ENCODE peak calls at places on chromosomes 6 and 20, in seven cellular contexts. One of them, this sample, is unnamed.

GRCh38 chr20:10665027-10665561 is 8.7 kb downstream of the JAG1 start:
- DNase-seq in upper lobe of right lung: no peak
- DNase-seq in IMR-90: peak
- DNase-seq in H9: peak
- DNase-seq in fibroblast of lung: no peak
- DNase-seq in Panc1: no peak
- DNase-seq in choroid plexus epithelial cell: peak
- DNase-seq in this sample: no peak

GRCh38 chr6:155324993-155325392 is 10.7 kb upstream of the TFB1M start:
- DNase-seq in IMR-90: no peak
- DNase-seq in Panc1: no peak
- DNase-seq in fibroblast of lung: no peak
- DNase-seq in upper lobe of right lung: no peak
- DNase-seq in choroid plexus epithelial cell: no peak
- DNase-seq in H9: no peak
- DNase-seq in this sample: no peak

GRCh38 chr20:13839421-13840092 is 54.7 kb downstream of the NDUFAF5 start:
- DNase-seq in fibroblast of lung: peak
- DNase-seq in IMR-90: peak
- DNase-seq in upper lobe of right lung: no peak
- DNase-seq in choroid plexus epithelial cell: peak
- DNase-seq in Panc1: no peak
- DNase-seq in H9: no peak
- DNase-seq in this sample: no peak

GRCh38 chr20:23446505-23446904 is 6.2 kb downstream of the CST11 start:
- DNase-seq in upper lobe of right lung: no peak
- DNase-seq in choroid plexus epithelial cell: peak
- DNase-seq in H9: peak
- DNase-seq in fibroblast of lung: peak
- DNase-seq in IMR-90: peak
- DNase-seq in Panc1: no peak
- DNase-seq in this sample: peak

GRCh38 chr20:478949-479429 is 16.7 kb upstream of the TBC1D20 start:
- DNase-seq in fibroblast of lung: peak
- DNase-seq in IMR-90: peak
- DNase-seq in choroid plexus epithelial cell: peak
- DNase-seq in H9: no peak
- DNase-seq in upper lobe of right lung: no peak
- DNase-seq in Panc1: peak
- DNase-seq in this sample: no peak

GRCh38 chr6:90502866-90503407 is 83.9 kb downstream of the MAP3K7 start:
- DNase-seq in upper lobe of right lung: no peak
- DNase-seq in fibroblast of lung: peak
- DNase-seq in IMR-90: peak
- DNase-seq in H9: no peak
- DNase-seq in Panc1: no peak
- DNase-seq in choroid plexus epithelial cell: peak
- DNase-seq in this sample: no peak

GRCh38 chr6:3202999-3203696 is 24.3 kb downstream of the TUBB2B start:
- DNase-seq in Panc1: no peak
- DNase-seq in H9: no peak
- DNase-seq in upper lobe of right lung: no peak
- DNase-seq in IMR-90: peak
- DNase-seq in fibroblast of lung: peak
- DNase-seq in choroid plexus epithelial cell: peak
- DNase-seq in this sample: no peak

GRCh38 chr6:93418448-93419303 is 683 bp downstream of the EPHA7 start:
- DNase-seq in H9: peak
- DNase-seq in fibroblast of lung: peak
- DNase-seq in upper lobe of right lung: peak
- DNase-seq in IMR-90: no peak
- DNase-seq in choroid plexus epithelial cell: peak
- DNase-seq in Panc1: no peak
- DNase-seq in this sample: peak

GRCh38 chr20:63453029-63453523 is 19.4 kb downstream of the KCNQ2 start:
- DNase-seq in choroid plexus epithelial cell: no peak
- DNase-seq in upper lobe of right lung: no peak
- DNase-seq in IMR-90: no peak
- DNase-seq in fibroblast of lung: no peak
- DNase-seq in H9: peak
- DNase-seq in Panc1: no peak
- DNase-seq in this sample: no peak

GRCh38 chr6:157323114-157323923 is at the start of gene TMEM242:
- DNase-seq in Panc1: peak
- DNase-seq in H9: peak
- DNase-seq in choroid plexus epithelial cell: peak
- DNase-seq in fibroblast of lung: peak
- DNase-seq in IMR-90: peak
- DNase-seq in upper lobe of right lung: peak
- DNase-seq in this sample: peak

GRCh38 chr6:52612336-52613096 is 35.7 kb upstream of the TRAM2 start:
- DNase-seq in choroid plexus epithelial cell: peak
- DNase-seq in fibroblast of lung: peak
- DNase-seq in Panc1: no peak
- DNase-seq in H9: no peak
- DNase-seq in IMR-90: peak
- DNase-seq in upper lobe of right lung: no peak
- DNase-seq in this sample: no peak

GRCh38 chr6:47042238-47042843 is at the start of gene ADGRF1:
- DNase-seq in upper lobe of right lung: no peak
- DNase-seq in H9: no peak
- DNase-seq in choroid plexus epithelial cell: no peak
- DNase-seq in Panc1: no peak
- DNase-seq in IMR-90: no peak
- DNase-seq in fibroblast of lung: peak
- DNase-seq in this sample: no peak

GRCh38 chr6:71072508-71072907 is 115.6 kb upstream of the B3GAT2 start:
- DNase-seq in upper lobe of right lung: no peak
- DNase-seq in choroid plexus epithelial cell: peak
- DNase-seq in H9: no peak
- DNase-seq in Panc1: no peak
- DNase-seq in fibroblast of lung: peak
- DNase-seq in IMR-90: peak
- DNase-seq in this sample: no peak

GRCh38 chr20:12874933-12875332 is 133.8 kb upstream of the SPTLC3 start:
- DNase-seq in upper lobe of right lung: no peak
- DNase-seq in choroid plexus epithelial cell: no peak
- DNase-seq in fibroblast of lung: no peak
- DNase-seq in Panc1: no peak
- DNase-seq in H9: no peak
- DNase-seq in IMR-90: no peak
- DNase-seq in this sample: no peak

GRCh38 chr6:106514281-106514885 is 114.9 kb downstream of the RTN4IP1 start:
- DNase-seq in upper lobe of right lung: no peak
- DNase-seq in Panc1: no peak
- DNase-seq in fibroblast of lung: no peak
- DNase-seq in IMR-90: no peak
- DNase-seq in choroid plexus epithelial cell: no peak
- DNase-seq in H9: no peak
- DNase-seq in this sample: no peak

GRCh38 chr20:62155428-62156253 is 12.1 kb downstream of the SS18L1 start:
- DNase-seq in Panc1: no peak
- DNase-seq in IMR-90: peak
- DNase-seq in upper lobe of right lung: no peak
- DNase-seq in H9: peak
- DNase-seq in choroid plexus epithelial cell: no peak
- DNase-seq in fibroblast of lung: no peak
- DNase-seq in this sample: no peak

GRCh38 chr20:62063981-62064787 is 1.5 kb downstream of the TAF4 start:
- DNase-seq in choroid plexus epithelial cell: peak
- DNase-seq in upper lobe of right lung: peak
- DNase-seq in Panc1: no peak
- DNase-seq in H9: peak
- DNase-seq in fibroblast of lung: no peak
- DNase-seq in IMR-90: no peak
- DNase-seq in this sample: peak

GRCh38 chr6:39416026-39416425 is 93.5 kb upstream of the KCNK16 start:
- DNase-seq in fibroblast of lung: no peak
- DNase-seq in H9: no peak
- DNase-seq in Panc1: no peak
- DNase-seq in upper lobe of right lung: no peak
- DNase-seq in IMR-90: no peak
- DNase-seq in choroid plexus epithelial cell: no peak
- DNase-seq in this sample: no peak

GRCh38 chr6:134730013-134730412 is 219.9 kb downstream of the ALDH8A1 start:
- DNase-seq in H9: peak
- DNase-seq in Panc1: no peak
- DNase-seq in choroid plexus epithelial cell: no peak
- DNase-seq in upper lobe of right lung: no peak
- DNase-seq in fibroblast of lung: no peak
- DNase-seq in IMR-90: no peak
- DNase-seq in this sample: no peak

GRCh38 chr6:129543981-129544380 is 166.0 kb downstream of the ARHGAP18 start:
- DNase-seq in IMR-90: peak
- DNase-seq in upper lobe of right lung: no peak
- DNase-seq in H9: no peak
- DNase-seq in Panc1: no peak
- DNase-seq in fibroblast of lung: peak
- DNase-seq in choroid plexus epithelial cell: peak
- DNase-seq in this sample: no peak

GRCh38 chr20:53805895-53806384 is 212.3 kb upstream of the ZNF217 start:
- DNase-seq in upper lobe of right lung: no peak
- DNase-seq in choroid plexus epithelial cell: peak
- DNase-seq in IMR-90: peak
- DNase-seq in H9: no peak
- DNase-seq in fibroblast of lung: peak
- DNase-seq in Panc1: peak
- DNase-seq in this sample: no peak

DNA sequence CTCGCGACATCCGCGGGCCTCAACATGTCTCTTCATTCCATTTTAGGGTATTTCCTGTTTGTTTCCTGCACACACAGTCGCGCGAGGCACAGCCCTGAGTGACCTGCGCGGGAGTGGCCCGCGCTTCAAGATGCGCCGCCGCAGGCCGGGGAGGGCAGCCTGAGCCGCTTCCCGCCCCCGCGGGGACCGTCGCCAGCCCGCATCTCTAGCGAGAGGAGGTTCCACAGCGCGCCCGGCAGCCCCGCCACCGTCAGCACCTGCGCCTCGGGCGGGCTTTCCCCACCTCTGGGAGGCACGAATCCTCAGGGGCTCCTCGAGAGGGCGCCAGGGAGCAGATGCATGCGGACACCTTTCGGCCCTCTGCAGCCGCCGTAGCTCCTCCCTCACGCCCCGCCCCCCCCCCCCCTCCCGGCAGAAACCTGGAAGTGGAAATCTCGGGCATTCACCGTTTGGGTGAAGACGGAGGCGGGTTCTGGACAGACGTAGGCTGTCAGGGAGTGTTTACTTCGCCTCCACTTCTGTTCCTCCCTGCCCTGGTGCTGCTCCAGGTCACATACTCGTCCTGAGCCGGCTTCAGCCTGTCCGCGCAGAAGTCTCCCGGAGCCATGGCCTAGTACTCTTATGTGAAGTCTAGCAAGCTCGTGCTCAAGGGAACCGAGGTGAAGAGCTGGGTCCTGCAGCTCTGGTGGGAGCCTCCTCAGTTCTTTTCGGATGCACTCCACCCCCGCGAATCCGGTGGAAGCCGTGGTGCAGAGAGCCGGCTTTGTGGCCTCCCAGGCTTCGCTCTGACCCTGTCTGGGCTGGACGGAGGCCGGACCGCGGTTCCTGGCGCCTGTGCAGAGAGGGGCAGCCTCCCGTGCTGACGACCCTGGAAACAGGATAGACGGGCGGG is 880.5 kb upstream of the DEFB115 start:
- DNase-seq in choroid plexus epithelial cell: peak
- DNase-seq in upper lobe of right lung: peak
- DNase-seq in H9: peak
- DNase-seq in IMR-90: peak
- DNase-seq in Panc1: peak
- DNase-seq in fibroblast of lung: peak
- DNase-seq in this sample: no peak
- TF ChIP-seq CTCF in choroid plexus epithelial cell: peak
- TF ChIP-seq CTCF in upper lobe of right lung: peak
- TF ChIP-seq CTCF in H9: no peak
- TF ChIP-seq CTCF in IMR-90: peak
- TF ChIP-seq CTCF in Panc1: peak
- TF ChIP-seq CTCF in fibroblast of lung: peak
- TF ChIP-seq CTCF in this sample: no peak

DNA sequence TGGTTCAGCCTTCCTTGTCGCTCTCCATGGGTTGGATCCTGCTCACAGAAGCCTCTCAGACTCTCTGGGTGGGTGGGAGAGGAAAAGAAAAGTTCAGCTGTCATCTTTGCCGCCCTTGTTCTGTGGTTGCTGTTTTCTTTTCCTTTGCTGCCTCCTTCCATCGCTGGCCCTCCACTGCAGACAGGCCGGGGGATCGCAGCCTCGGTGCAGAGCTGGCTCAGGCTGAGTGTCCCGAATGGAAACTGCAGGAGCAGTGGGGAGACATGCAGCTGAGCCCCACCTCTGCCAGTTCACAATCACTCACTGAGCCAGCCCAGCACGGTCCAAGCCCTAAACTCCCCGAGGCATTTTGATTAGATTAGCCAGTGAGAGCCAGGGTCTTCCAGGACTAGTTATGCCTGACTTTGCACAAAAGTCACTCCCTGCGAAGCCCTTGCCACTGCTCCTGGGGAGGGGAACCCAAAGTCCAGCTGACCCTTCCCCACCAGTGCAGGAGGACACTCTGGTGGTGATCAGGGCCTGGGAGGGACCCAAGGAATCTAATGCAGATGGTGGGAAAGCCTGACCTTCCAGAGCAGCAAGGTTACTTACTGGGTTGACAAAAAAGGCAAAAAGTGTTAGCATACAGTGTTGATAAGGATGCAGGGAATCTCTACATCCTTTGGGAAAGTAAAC is 14.0 kb downstream of the NRN1 start:
- DNase-seq in choroid plexus epithelial cell: no peak
- DNase-seq in IMR-90: no peak
- DNase-seq in H9: peak
- DNase-seq in Panc1: no peak
- DNase-seq in fibroblast of lung: no peak
- DNase-seq in upper lobe of right lung: no peak
- DNase-seq in this sample: no peak
- TF ChIP-seq CTCF in choroid plexus epithelial cell: no peak
- TF ChIP-seq CTCF in IMR-90: no peak
- TF ChIP-seq CTCF in H9: peak
- TF ChIP-seq CTCF in Panc1: no peak
- TF ChIP-seq CTCF in fibroblast of lung: no peak
- TF ChIP-seq CTCF in upper lobe of right lung: no peak
- TF ChIP-seq CTCF in this sample: no peak

DNA sequence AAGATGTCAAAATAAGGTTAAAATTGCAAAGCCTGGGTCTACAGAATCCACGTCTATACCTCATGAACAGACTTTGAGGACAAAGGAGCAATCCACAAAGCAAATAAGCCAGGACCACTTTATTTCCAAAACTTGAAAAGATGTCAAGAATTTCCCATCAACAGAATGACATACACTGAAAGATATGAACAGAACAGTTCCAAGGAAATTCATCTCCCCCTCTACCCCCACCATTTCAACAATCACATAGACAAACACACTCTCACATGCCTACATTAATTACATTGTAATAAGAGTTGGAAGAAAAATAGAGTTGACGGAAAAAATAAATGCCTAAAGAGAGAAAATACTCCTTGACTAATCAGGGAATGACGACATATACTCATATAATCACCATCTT is 45.2 kb upstream of the NHSL1 start:
- DNase-seq in IMR-90: peak
- DNase-seq in H9: no peak
- DNase-seq in choroid plexus epithelial cell: peak
- DNase-seq in fibroblast of lung: peak
- DNase-seq in upper lobe of right lung: no peak
- DNase-seq in Panc1: no peak
- DNase-seq in this sample: no peak
- TF ChIP-seq CTCF in IMR-90: no peak
- TF ChIP-seq CTCF in H9: no peak
- TF ChIP-seq CTCF in choroid plexus epithelial cell: no peak
- TF ChIP-seq CTCF in fibroblast of lung: no peak
- TF ChIP-seq CTCF in upper lobe of right lung: no peak
- TF ChIP-seq CTCF in Panc1: no peak
- TF ChIP-seq CTCF in this sample: no peak

GRCh38 chr20:51004305-51004727 is 18.6 kb downstream of the KCNG1 start:
- DNase-seq in IMR-90: no peak
- DNase-seq in H9: no peak
- DNase-seq in Panc1: no peak
- DNase-seq in upper lobe of right lung: no peak
- DNase-seq in choroid plexus epithelial cell: no peak
- DNase-seq in fibroblast of lung: no peak
- DNase-seq in this sample: no peak
- TF ChIP-seq CTCF in IMR-90: no peak
- TF ChIP-seq CTCF in H9: no peak
- TF ChIP-seq CTCF in Panc1: no peak
- TF ChIP-seq CTCF in upper lobe of right lung: no peak
- TF ChIP-seq CTCF in choroid plexus epithelial cell: no peak
- TF ChIP-seq CTCF in fibroblast of lung: no peak
- TF ChIP-seq CTCF in this sample: no peak

This sample was measured in progenitor cell of endocrine pancreas.